ENCODE peak calls at places on chromosomes 11 and 22, in ten cellular contexts. X, J, Y, V, M, G, C, O, N and K are unnamed samples.

GRCh38 chr22:49954991-49955580 is 5.5 kb upstream of the PIM3 start:
- DNase-seq in X (no peak), J (no peak), Y (peak), V (no peak), M (no peak), G (no peak), C (no peak), O (no peak), N (no peak), K (no peak)

GRCh38 chr22:23632178-23632577 is at the start of gene DRICH1:
- DNase-seq in X (no peak), J (no peak), Y (no peak), V (no peak), M (no peak), G (no peak), C (no peak), O (no peak), N (no peak), K (no peak)

GRCh38 chr11:18236664-18237356 is at the start of gene SAA4:
- DNase-seq in X (no peak), J (no peak), Y (no peak), V (no peak), M (no peak), G (no peak), C (peak), O (no peak), N (no peak), K (no peak)

GRCh38 chr11:117831661-117832415 is 7.3 kb upstream of the FXYD2 start:
- DNase-seq in X (no peak), J (peak), Y (no peak), V (no peak), M (peak), G (no peak), C (no peak), O (no peak), N (no peak), K (no peak)

GRCh38 chr11:1131033-1131911 is 26.5 kb upstream of the MUC5AC start:
- DNase-seq in X (no peak), J (no peak), Y (no peak), V (no peak), M (no peak), G (no peak), C (no peak), O (no peak), N (no peak), K (no peak)

GRCh38 chr22:23984430-23984829 is 4.5 kb downstream of the GSTT2 start:
- DNase-seq in X (peak), J (no peak), Y (no peak), V (no peak), M (no peak), G (no peak), C (peak), O (no peak), N (peak), K (no peak)

GRCh38 chr22:47251911-47252310 is 489.5 kb downstream of the TBC1D22A start:
- DNase-seq in X (no peak), J (no peak), Y (no peak), V (no peak), M (no peak), G (no peak), C (no peak), O (no peak), N (no peak), K (no peak)

GRCh38 chr11:87604350-87604749 is 566.6 kb downstream of the TMEM135 start:
- DNase-seq in X (no peak), J (no peak), Y (no peak), V (no peak), M (no peak), G (no peak), C (peak), O (no peak), N (no peak), K (no peak)

GRCh38 chr11:132904566-132904965 is 627.7 kb downstream of the OPCML start:
- DNase-seq in X (no peak), J (no peak), Y (no peak), V (no peak), M (no peak), G (no peak), C (no peak), O (no peak), N (no peak), K (no peak)

GRCh38 chr22:19723990-19724827 is 870 bp downstream of the GP1BB start:
- DNase-seq in X (no peak), J (no peak), Y (no peak), V (no peak), M (no peak), G (no peak), C (peak), O (no peak), N (no peak), K (no peak)

GRCh38 chr11:69567951-69568808 is 72.8 kb upstream of the CCND1 start:
- DNase-seq in X (no peak), J (no peak), Y (no peak), V (no peak), M (no peak), G (peak), C (no peak), O (no peak), N (no peak), K (no peak)

GRCh38 chr22:44574057-44574456 is 76.0 kb upstream of the RTL6 start:
- DNase-seq in X (peak), J (no peak), Y (no peak), V (no peak), M (no peak), G (peak), C (peak), O (no peak), N (peak), K (no peak)

GRCh38 chr22:17952273-17952801 is 72.0 kb downstream of the MICAL3 start:
- DNase-seq in X (no peak), J (no peak), Y (no peak), V (no peak), M (peak), G (no peak), C (peak), O (no peak), N (no peak), K (no peak)
- TF ChIP-seq CTCF in X (no peak), J (no peak), Y (no peak), V (no peak), M (no peak), G (no peak), C (no peak), O (no peak), N (no peak), K (no peak)

DNA sequence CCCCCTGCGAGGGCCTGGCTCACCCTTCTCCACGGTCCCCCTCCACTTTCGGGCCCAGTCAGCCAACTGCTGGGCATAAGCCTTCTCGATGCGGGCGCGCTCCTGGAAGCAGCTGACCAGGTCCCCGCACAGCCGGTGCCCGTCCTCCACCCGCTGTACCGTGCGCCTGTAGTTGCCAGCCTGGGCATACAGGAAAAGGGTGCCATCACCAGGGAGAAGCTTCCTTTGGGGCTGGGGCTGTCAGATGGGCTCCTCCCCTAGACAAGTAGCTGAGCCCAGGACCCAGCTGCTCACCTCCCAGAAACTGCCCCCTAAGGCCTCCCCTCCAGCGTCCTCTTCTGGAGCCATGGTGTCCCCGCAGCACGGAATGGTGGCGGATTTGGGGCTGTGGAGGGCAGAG is 3.9 kb downstream of the PACSIN3 start:
- DNase-seq in X (no peak), J (no peak), Y (no peak), V (no peak), M (no peak), G (no peak), C (no peak), O (no peak), N (no peak), K (no peak)
- H3K4me3 ChIP-seq in X (no peak), J (no peak), Y (peak), V (no peak), M (no peak), G (no peak), C (no peak), O (no peak), N (no peak), K (no peak)

GRCh38 chr22:37735054-37735453 is 38.2 kb downstream of the TRIOBP start:
- DNase-seq in X (peak), J (no peak), Y (peak), V (no peak), M (no peak), G (no peak), C (no peak), O (no peak), N (no peak), K (no peak)
- TF ChIP-seq CTCF in X (peak), J (peak), Y (peak), V (no peak), M (peak), G (peak), C (peak), O (no peak), N (peak), K (peak)

DNA sequence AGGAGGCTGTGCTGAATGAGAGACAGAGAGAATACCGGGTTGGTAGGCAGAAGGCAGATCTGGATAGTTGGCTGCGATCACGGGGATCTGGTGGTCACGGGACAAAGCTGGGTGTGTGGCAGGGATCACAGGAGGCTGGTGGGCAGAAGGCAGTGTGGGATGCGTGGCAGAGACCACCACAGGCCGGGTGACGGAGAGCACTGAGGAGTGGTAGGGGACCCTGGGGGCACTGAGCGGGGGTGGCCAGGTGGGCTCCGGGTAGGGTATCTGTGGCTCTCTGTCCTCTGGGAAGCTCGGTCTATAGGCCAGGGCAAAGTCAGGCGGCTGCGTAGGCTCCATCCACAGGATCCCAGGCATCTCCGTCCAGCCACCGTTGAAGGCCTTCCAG is 1.4 kb downstream of the CD248 start:
- DNase-seq in X (no peak), J (no peak), Y (no peak), V (no peak), M (no peak), G (no peak), C (no peak), O (no peak), N (no peak), K (no peak)
- H3K4me3 ChIP-seq in X (peak), J (peak), Y (peak), V (no peak), M (peak), G (peak), C (no peak), O (peak), N (peak), K (no peak)

DNA sequence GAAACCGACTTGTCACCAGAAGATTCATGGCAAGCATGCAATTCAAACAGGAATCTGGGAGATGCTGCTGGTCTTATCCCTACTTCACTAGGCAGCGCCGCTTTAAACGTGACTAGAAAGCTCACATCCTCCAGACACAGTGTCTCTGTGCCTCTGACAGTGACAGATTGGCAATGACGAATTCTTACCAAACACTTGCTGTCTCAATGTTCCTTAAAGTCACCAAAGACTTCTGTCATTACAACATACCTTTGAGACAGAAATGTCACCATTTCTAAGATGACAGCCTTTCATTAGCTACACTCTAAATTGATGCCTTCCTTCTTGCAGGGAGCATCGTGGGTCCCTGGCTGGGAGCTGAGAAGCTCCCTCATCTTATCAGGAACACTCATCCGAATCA is 197.8 kb downstream of the CWF19L2 start:
- DNase-seq in X (no peak), J (no peak), Y (no peak), V (no peak), M (no peak), G (no peak), C (no peak), O (no peak), N (no peak), K (no peak)
- TF ChIP-seq CTCF in X (no peak), J (no peak), Y (no peak), V (no peak), M (no peak), G (no peak), C (no peak), O (no peak), N (no peak), K (no peak)